ENCODE peak calls at places on chromosomes 12 and 14, in five cellular contexts. One of them, this sample, is unnamed.

GRCh38 chr14:23436327-23437141 is 1.1 kb upstream of the MYH7 start:
- DNase-seq in left cardiac atrium: no peak
- DNase-seq in right lobe of liver: no peak
- DNase-seq in COR-L47: no peak
- DNase-seq in kidney glomerular epithelial cell: peak; percentile 25
- DNase-seq in this sample: peak; percentile 67

GRCh38 chr14:103521438-103521961 is 1.1 kb downstream of the CKB start:
- DNase-seq in COR-L47: peak; percentile 58
- DNase-seq in left cardiac atrium: no peak
- DNase-seq in right lobe of liver: peak; percentile 36
- DNase-seq in kidney glomerular epithelial cell: no peak
- DNase-seq in this sample: peak; percentile 70

GRCh38 chr14:100586520-100587247 is 533 bp downstream of the BEGAIN start:
- DNase-seq in COR-L47: peak; percentile 63
- DNase-seq in left cardiac atrium: peak; percentile 38
- DNase-seq in right lobe of liver: peak; percentile 33
- DNase-seq in kidney glomerular epithelial cell: no peak
- DNase-seq in this sample: no peak

GRCh38 chr12:4152145-4152795 is 121.3 kb upstream of the CCND2 start:
- DNase-seq in kidney glomerular epithelial cell: no peak
- DNase-seq in right lobe of liver: no peak
- DNase-seq in left cardiac atrium: no peak
- DNase-seq in COR-L47: no peak
- DNase-seq in this sample: no peak

GRCh38 chr12:104448475-104448874 is 8.3 kb upstream of the CHST11 start:
- DNase-seq in kidney glomerular epithelial cell: no peak
- DNase-seq in right lobe of liver: no peak
- DNase-seq in COR-L47: no peak
- DNase-seq in left cardiac atrium: no peak
- DNase-seq in this sample: no peak

GRCh38 chr14:104895207-104895785 is 29.4 kb upstream of the PLD4 start:
- DNase-seq in kidney glomerular epithelial cell: no peak
- DNase-seq in COR-L47: no peak
- DNase-seq in right lobe of liver: peak; percentile 38
- DNase-seq in left cardiac atrium: peak; percentile 22
- DNase-seq in this sample: no peak

GRCh38 chr12:48106574-48107251 is 834 bp upstream of the SENP1 start:
- DNase-seq in right lobe of liver: no peak
- DNase-seq in kidney glomerular epithelial cell: peak; percentile 70
- DNase-seq in COR-L47: no peak
- DNase-seq in left cardiac atrium: no peak
- DNase-seq in this sample: no peak

GRCh38 chr12:7935773-7936581 is at the start of gene SLC2A3:
- DNase-seq in COR-L47: no peak
- DNase-seq in left cardiac atrium: peak; percentile 32
- DNase-seq in kidney glomerular epithelial cell: peak; percentile 88
- DNase-seq in right lobe of liver: no peak
- DNase-seq in this sample: peak; percentile 72

GRCh38 chr14:58216544-58216943 is 16.6 kb downstream of the ACTR10 start:
- DNase-seq in right lobe of liver: no peak
- DNase-seq in left cardiac atrium: no peak
- DNase-seq in kidney glomerular epithelial cell: peak; percentile 36
- DNase-seq in COR-L47: no peak
- DNase-seq in this sample: no peak

GRCh38 chr14:99432491-99432890 is 48.2 kb downstream of the SETD3 start:
- DNase-seq in COR-L47: no peak
- DNase-seq in left cardiac atrium: no peak
- DNase-seq in right lobe of liver: no peak
- DNase-seq in kidney glomerular epithelial cell: no peak
- DNase-seq in this sample: peak; percentile 56

GRCh38 chr12:82383930-82384513 is 25.7 kb downstream of the METTL25 start:
- DNase-seq in kidney glomerular epithelial cell: peak; percentile 48
- DNase-seq in COR-L47: peak; percentile 6
- DNase-seq in right lobe of liver: no peak
- DNase-seq in left cardiac atrium: no peak
- DNase-seq in this sample: no peak

GRCh38 chr14:99416909-99417308 is 63.8 kb downstream of the SETD3 start:
- DNase-seq in left cardiac atrium: no peak
- DNase-seq in kidney glomerular epithelial cell: no peak
- DNase-seq in COR-L47: no peak
- DNase-seq in right lobe of liver: no peak
- DNase-seq in this sample: no peak

GRCh38 chr14:72700338-72701231 is 193.3 kb downstream of the DPF3 start:
- DNase-seq in kidney glomerular epithelial cell: no peak
- DNase-seq in COR-L47: no peak
- DNase-seq in left cardiac atrium: no peak
- DNase-seq in right lobe of liver: no peak
- DNase-seq in this sample: no peak

GRCh38 chr14:104356738-104357688 is 218.6 kb downstream of the KIF26A start:
- DNase-seq in left cardiac atrium: no peak
- DNase-seq in COR-L47: no peak
- DNase-seq in kidney glomerular epithelial cell: no peak
- DNase-seq in right lobe of liver: peak; percentile 13
- DNase-seq in this sample: no peak

GRCh38 chr14:69797573-69798338 is 715 bp upstream of the SLC10A1 start:
- DNase-seq in left cardiac atrium: no peak
- DNase-seq in COR-L47: no peak
- DNase-seq in kidney glomerular epithelial cell: no peak
- DNase-seq in right lobe of liver: no peak
- DNase-seq in this sample: no peak